ENCODE peak calls at places on chromosomes 1 and 21, in four cellular contexts. X is fibroblast of mammary gland, I is neural progenitor cell, G is HFF-Myc. Q is an unnamed sample.

GRCh38 chr1:166297993-166298392 is 131.2 kb upstream of the FAM78B start:
- DNase-seq in X (no peak), I (no peak), G (no peak), Q (no peak)

GRCh38 chr21:14877581-14878228 is 187.1 kb downstream of the NRIP1 start:
- DNase-seq in X (peak), I (no peak), G (no peak), Q (no peak)

GRCh38 chr1:181151378-181152326 is 63.2 kb downstream of the IER5 start:
- DNase-seq in X (peak), I (no peak), G (peak), Q (no peak)

GRCh38 chr1:54336121-54336520 is 70.1 kb downstream of the SSBP3 start:
- DNase-seq in X (no peak), I (no peak), G (no peak), Q (no peak)

GRCh38 chr1:25232866-25233784 is 823 bp upstream of the SYF2 start:
- DNase-seq in X (peak), I (peak), G (peak), Q (peak)

GRCh38 chr1:10338047-10338446 is 60.8 kb upstream of the PGD start:
- DNase-seq in X (peak), I (peak), G (peak), Q (no peak)

GRCh38 chr21:34987673-34988072 is 61.4 kb downstream of the RUNX1 start:
- DNase-seq in X (no peak), I (no peak), G (no peak), Q (no peak)

GRCh38 chr1:212721388-212722247 is 22.0 kb upstream of the BATF3 start:
- DNase-seq in X (peak), I (no peak), G (peak), Q (no peak)

GRCh38 chr21:32908529-32908928 is 117.2 kb upstream of the OLIG2 start:
- DNase-seq in X (no peak), I (no peak), G (no peak), Q (no peak)

GRCh38 chr1:74964508-74964907 is 169.7 kb upstream of the LHX8 start:
- DNase-seq in X (no peak), I (no peak), G (no peak), Q (no peak)

GRCh38 chr1:32012709-32013385 is 821 bp upstream of the KHDRBS1 start:
- DNase-seq in X (no peak), I (no peak), G (no peak), Q (no peak)

GRCh38 chr1:100759188-100759587 is 39.6 kb downstream of the VCAM1 start:
- DNase-seq in X (no peak), I (no peak), G (no peak), Q (no peak)

GRCh38 chr1:181152892-181153633 is 64.6 kb downstream of the IER5 start:
- DNase-seq in X (peak), I (peak), G (no peak), Q (no peak)

GRCh38 chr21:38740131-38740530 is 65.6 kb upstream of the ETS2 start:
- DNase-seq in X (no peak), I (no peak), G (no peak), Q (no peak)

GRCh38 chr21:44294391-44295162 is 5.3 kb upstream of the PFKL start:
- DNase-seq in X (peak), I (no peak), G (no peak), Q (no peak)

GRCh38 chr1:227372662-227373061 is 54.4 kb upstream of the CDC42BPA start:
- DNase-seq in X (peak), I (no peak), G (no peak), Q (no peak)

GRCh38 chr21:15199940-15200339 is 135.1 kb upstream of the NRIP1 start:
- DNase-seq in X (no peak), I (no peak), G (no peak), Q (no peak)

GRCh38 chr1:203144661-203145060 is 17.1 kb downstream of the ADORA1 start:
- DNase-seq in X (peak), I (no peak), G (no peak), Q (no peak)

GRCh38 chr1:116243673-116244101 is 129.4 kb upstream of the ATP1A1 start:
- DNase-seq in X (no peak), I (no peak), G (no peak), Q (no peak)

GRCh38 chr1:1217621-1218523 is 3.9 kb upstream of the TNFRSF4 start:
- DNase-seq in X (peak), I (no peak), G (peak), Q (no peak)

GRCh38 chr21:32597205-32597604 is 11.9 kb upstream of the TCP10L start:
- DNase-seq in X (peak), I (no peak), G (peak), Q (no peak)

GRCh38 chr1:75632350-75632949 is 21.5 kb upstream of the SLC44A5 start:
- DNase-seq in X (peak), I (peak), G (peak), Q (no peak)

GRCh38 chr1:152049291-152050073 is 12.7 kb upstream of the S100A11 start:
- DNase-seq in X (peak), I (no peak), G (no peak), Q (no peak)

GRCh38 chr1:202837746-202838145 is 27.0 kb downstream of the PCAT6 start:
- DNase-seq in X (no peak), I (no peak), G (no peak), Q (no peak)

GRCh38 chr1:229665912-229666558 is 40.0 kb downstream of the URB2 start:
- DNase-seq in X (no peak), I (no peak), G (no peak), Q (no peak)

DNA sequence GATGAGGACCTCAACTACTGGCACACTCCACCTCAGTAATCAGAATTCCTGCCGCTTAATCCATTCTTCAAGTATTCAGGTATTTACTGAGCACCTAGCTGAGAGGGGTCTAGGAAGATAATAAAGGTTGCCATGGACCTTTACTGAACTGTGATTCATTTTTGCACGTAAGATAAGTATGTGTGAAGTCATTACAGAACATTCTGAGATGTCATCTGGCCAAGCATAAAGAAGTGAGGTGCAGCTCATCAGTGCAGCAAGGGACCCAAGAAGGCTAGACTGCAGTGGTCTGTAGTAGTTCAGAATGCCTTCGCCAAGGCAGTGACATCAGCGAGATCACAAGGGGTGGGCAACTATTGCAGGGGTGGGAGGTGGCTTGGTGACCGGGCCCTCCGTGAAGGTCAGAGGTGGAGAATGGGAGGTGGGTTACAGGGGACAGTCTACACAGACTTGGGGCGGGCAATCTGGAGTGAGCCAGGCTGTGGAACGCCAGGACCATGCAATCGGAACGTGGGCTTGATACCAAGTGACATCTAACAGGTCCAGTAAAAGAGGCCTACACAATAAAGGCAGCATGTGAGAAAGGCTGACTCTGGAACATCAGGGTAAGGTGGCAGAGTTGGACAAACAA is 107.4 kb downstream of the SLC45A1 start:
- DNase-seq in X (no peak), I (no peak), G (no peak), Q (no peak)
- H3K4me3 ChIP-seq in X (no peak), I (no peak), G (no peak), Q (no peak)

GRCh38 chr1:7044471-7044805 is 259.2 kb downstream of the CAMTA1 start:
- DNase-seq in X (no peak), I (no peak), G (no peak), Q (no peak)
- H3K4me3 ChIP-seq in X (no peak), I (no peak), G (no peak), Q (no peak)

DNA sequence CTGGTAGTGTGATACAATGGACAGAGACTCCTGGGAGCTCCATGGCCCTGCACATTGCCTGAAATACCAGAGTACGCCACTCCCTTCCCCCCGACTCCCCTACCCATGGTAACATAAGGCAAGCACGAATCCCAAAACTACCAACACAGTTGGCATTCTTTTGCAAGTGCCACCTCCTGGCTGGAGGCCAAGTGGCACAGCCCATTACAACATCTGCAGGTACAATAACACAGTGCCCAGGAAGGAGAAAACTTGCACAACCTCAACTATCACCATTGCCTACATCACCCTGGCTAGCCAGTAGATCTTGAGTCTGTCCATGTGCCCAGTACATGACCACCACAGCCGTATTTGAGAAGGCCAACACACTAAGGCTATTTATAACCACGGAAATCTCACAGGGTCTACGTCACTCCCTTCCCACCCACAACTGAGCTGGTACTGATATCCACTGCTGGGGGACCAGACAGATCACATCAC is 11.7 kb downstream of the ADAMTS1 start:
- DNase-seq in X (no peak), I (no peak), G (no peak), Q (no peak)
- H3K4me3 ChIP-seq in X (no peak), I (no peak), G (no peak), Q (no peak)

GRCh38 chr1:207050768-207051614 is at the start of gene YOD1:
- DNase-seq in X (peak), I (peak), G (peak), Q (peak)

GRCh38 chr1:207050428-207050767 is 610 bp downstream of the YOD1 start:
- DNase-seq in X (no peak), I (peak), G (no peak), Q (no peak)

GRCh38 chr1:207049974-207050391 is 1.0 kb downstream of the YOD1 start:
- DNase-seq in X (peak), I (peak), G (no peak), Q (no peak)

GRCh38 chr1:207049054-207049453 is 2.0 kb downstream of the YOD1 start:
- DNase-seq in X (no peak), I (no peak), G (no peak), Q (no peak)

GRCh38 chr1:207049514-207049913 is 1.5 kb downstream of the YOD1 start:
- DNase-seq in X (no peak), I (no peak), G (no peak), Q (no peak)
- H3K4me3 ChIP-seq in X (peak), I (peak), G (peak), Q (peak)

DNA sequence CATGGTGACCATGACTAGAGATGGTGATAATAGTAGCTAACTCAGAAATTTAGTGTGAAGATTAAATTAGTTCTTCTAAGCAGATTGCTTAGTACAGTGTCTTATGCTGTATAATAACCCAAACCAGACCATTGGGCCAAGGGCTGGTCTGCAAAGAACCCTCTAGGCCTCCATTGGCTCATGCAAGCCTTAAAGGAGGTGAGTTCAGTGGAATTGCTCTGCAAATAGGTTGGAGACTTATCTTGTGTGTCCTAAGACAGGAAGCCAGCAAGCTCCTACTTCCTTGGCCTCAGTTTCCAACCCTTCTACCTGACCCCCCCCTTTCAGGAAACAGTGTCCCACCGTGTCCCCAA is 1.8 kb upstream of the MEF2D start:
- DNase-seq in X (no peak), I (no peak), G (no peak), Q (no peak)
- H3K4me3 ChIP-seq in X (no peak), I (no peak), G (no peak), Q (no peak)

DNA sequence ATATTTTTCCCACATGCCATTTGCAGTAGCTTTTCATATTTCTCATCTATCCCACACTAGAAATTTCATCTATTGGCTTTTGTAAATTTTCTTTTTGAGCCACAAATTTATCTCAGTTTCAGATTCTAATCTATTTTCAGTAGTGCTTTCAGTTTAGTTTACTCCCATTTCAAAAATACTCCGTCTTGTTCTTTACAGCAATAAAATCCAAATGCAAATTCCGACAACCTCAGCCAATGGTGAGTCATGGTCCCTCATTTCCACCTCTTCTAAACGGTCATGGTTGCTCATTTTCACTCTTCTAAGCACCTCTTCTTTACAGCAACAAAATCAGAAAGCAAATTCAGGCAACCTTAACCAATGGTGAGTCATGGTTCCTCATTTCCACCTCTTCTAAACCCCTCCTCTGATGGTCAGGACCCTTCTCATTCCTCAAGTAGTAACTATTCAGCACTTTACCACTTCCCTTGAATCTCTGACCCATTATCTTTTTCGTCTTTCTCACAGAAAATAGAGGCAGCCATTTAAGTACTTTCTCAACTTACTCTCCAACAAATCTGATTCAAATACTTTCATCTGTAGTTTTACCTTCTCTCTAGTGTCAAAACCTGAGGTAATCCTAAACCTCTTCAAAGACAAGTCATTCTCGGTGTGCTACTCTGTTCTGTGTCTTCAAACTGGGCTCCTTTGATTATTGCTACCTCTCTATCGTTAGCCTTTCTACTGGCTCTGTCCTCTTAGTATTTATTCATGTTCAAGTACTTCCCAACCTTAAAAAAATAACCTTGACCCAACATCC is 34.4 kb downstream of the C21orf91 start:
- DNase-seq in X (no peak), I (no peak), G (no peak), Q (no peak)
- H3K4me3 ChIP-seq in X (no peak), I (no peak), G (no peak), Q (no peak)

GRCh38 chr1:38942664-38943428 is 1.2 kb upstream of the RHBDL2 start:
- DNase-seq in X (no peak), I (no peak), G (no peak), Q (no peak)

GRCh38 chr1:38941093-38941492 is 537 bp downstream of the RHBDL2 start:
- DNase-seq in X (no peak), I (no peak), G (no peak), Q (no peak)

GRCh38 chr1:38941527-38942019 is at the start of gene RHBDL2:
- DNase-seq in X (peak), I (peak), G (no peak), Q (peak)

GRCh38 chr1:38938722-38939260 is 2.8 kb downstream of the RHBDL2 start:
- DNase-seq in X (no peak), I (no peak), G (no peak), Q (no peak)

DNA sequence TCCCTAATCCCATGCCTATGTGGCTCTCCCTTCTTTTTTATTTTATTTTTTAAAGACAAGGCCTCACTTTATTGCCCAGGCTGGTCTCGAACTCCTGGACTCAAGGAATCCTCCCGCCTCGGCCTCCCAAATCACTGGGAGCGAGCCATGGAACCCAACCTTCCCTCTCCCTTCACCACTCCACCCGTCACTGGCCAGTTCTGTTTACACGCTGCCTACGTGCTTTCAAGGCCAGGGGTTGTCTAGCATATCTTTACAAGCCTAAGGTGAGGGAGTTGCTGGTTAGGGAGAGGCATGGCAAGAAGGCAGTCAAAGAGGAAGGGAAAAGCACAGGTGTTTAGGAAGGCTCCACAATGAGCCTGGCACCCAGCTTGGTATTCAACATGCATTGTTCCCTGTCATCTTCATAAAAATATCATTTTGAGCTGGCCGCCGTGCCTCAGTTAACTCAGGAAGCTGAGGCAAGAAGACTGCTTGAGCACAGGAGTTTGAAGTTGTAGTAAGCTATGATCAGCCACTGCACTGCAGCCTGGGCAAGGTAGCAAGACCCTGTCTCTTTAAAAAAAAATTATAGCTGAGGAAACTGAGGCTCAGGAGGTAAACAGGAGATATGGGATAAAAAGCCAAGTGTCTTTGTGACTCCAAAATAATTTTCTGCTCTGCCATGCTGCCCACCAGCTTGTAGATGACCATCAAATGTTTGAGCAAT is 1.1 kb downstream of the RHBDL2 start:
- DNase-seq in X (no peak), I (no peak), G (no peak), Q (no peak)
- H3K4me3 ChIP-seq in X (no peak), I (no peak), G (no peak), Q (no peak)

GRCh38 chr1:66932291-66932690 is 7.5 kb downstream of the MIER1 start:
- DNase-seq in X (no peak), I (no peak), G (no peak), Q (no peak)

GRCh38 chr1:66937529-66938234 is 12.9 kb downstream of the MIER1 start:
- DNase-seq in X (no peak), I (no peak), G (no peak), Q (no peak)

GRCh38 chr1:66930823-66931174 is 6.0 kb downstream of the MIER1 start:
- DNase-seq in X (no peak), I (no peak), G (no peak), Q (no peak)

GRCh38 chr1:66931548-66932124 is 6.8 kb downstream of the MIER1 start:
- DNase-seq in X (no peak), I (no peak), G (no peak), Q (no peak)

GRCh38 chr1:66933887-66934700 is 9.3 kb downstream of the MIER1 start:
- DNase-seq in X (no peak), I (no peak), G (no peak), Q (no peak)
- H3K4me3 ChIP-seq in X (peak), I (no peak), G (no peak), Q (peak)